ENCODE peak calls at places on chromosome 10, in seven cellular contexts. One of them, this sample, is unnamed.

GRCh38 chr10:75971402-75972211 is 540.2 kb downstream of the LRMDA start:
- DNase-seq in T-cell: no peak
- DNase-seq in astrocyte of the spinal cord: peak; percentile 88
- DNase-seq in D341Med: no peak
- DNase-seq in cardiac fibroblast: peak; percentile 46
- DNase-seq in HTR-8/SVneo: no peak
- DNase-seq in stimulated activated naive B cell treated with anti-CD40 and anti-IgM and Interleukin-4, amounts not matched to agents 10 μg/mL and 1 μg/mL and 100 μg/mL, for 72 hours: no peak
- DNase-seq in this sample: no peak

GRCh38 chr10:87500646-87501048 is 4.0 kb upstream of the MINPP1 start:
- DNase-seq in HTR-8/SVneo: no peak
- DNase-seq in stimulated activated naive B cell treated with anti-CD40 and anti-IgM and Interleukin-4, amounts not matched to agents 10 μg/mL and 1 μg/mL and 100 μg/mL, for 72 hours: no peak
- DNase-seq in T-cell: no peak
- DNase-seq in D341Med: no peak
- DNase-seq in astrocyte of the spinal cord: no peak
- DNase-seq in cardiac fibroblast: peak; percentile 42
- DNase-seq in this sample: no peak

GRCh38 chr10:24952146-24952700 is at the start of gene PRTFDC1:
- DNase-seq in HTR-8/SVneo: no peak
- DNase-seq in T-cell: peak; percentile 30
- DNase-seq in cardiac fibroblast: peak; percentile 50
- DNase-seq in D341Med: no peak
- DNase-seq in stimulated activated naive B cell treated with anti-CD40 and anti-IgM and Interleukin-4, amounts not matched to agents 10 μg/mL and 1 μg/mL and 100 μg/mL, for 72 hours: no peak
- DNase-seq in astrocyte of the spinal cord: no peak
- DNase-seq in this sample: no peak

GRCh38 chr10:31754803-31755624 is 173.6 kb downstream of the ARHGAP12 start:
- DNase-seq in D341Med: no peak
- DNase-seq in T-cell: no peak
- DNase-seq in stimulated activated naive B cell treated with anti-CD40 and anti-IgM and Interleukin-4, amounts not matched to agents 10 μg/mL and 1 μg/mL and 100 μg/mL, for 72 hours: no peak
- DNase-seq in cardiac fibroblast: no peak
- DNase-seq in HTR-8/SVneo: peak; percentile 27
- DNase-seq in astrocyte of the spinal cord: peak; percentile 61
- DNase-seq in this sample: no peak

GRCh38 chr10:119996944-119997343 is 104.4 kb downstream of the SEC23IP start:
- DNase-seq in astrocyte of the spinal cord: no peak
- DNase-seq in D341Med: no peak
- DNase-seq in stimulated activated naive B cell treated with anti-CD40 and anti-IgM and Interleukin-4, amounts not matched to agents 10 μg/mL and 1 μg/mL and 100 μg/mL, for 72 hours: no peak
- DNase-seq in cardiac fibroblast: no peak
- DNase-seq in HTR-8/SVneo: no peak
- DNase-seq in T-cell: no peak
- DNase-seq in this sample: no peak

GRCh38 chr10:125550362-125550761 is 132.6 kb downstream of the TEX36 start:
- DNase-seq in astrocyte of the spinal cord: no peak
- DNase-seq in T-cell: no peak
- DNase-seq in cardiac fibroblast: no peak
- DNase-seq in stimulated activated naive B cell treated with anti-CD40 and anti-IgM and Interleukin-4, amounts not matched to agents 10 μg/mL and 1 μg/mL and 100 μg/mL, for 72 hours: no peak
- DNase-seq in HTR-8/SVneo: no peak
- DNase-seq in D341Med: no peak
- DNase-seq in this sample: no peak

GRCh38 chr10:119655566-119656001 is 4.4 kb downstream of the BAG3 start:
- DNase-seq in HTR-8/SVneo: peak; percentile 25
- DNase-seq in cardiac fibroblast: peak; percentile 85
- DNase-seq in T-cell: peak; percentile 44
- DNase-seq in D341Med: no peak
- DNase-seq in astrocyte of the spinal cord: peak; percentile 86
- DNase-seq in stimulated activated naive B cell treated with anti-CD40 and anti-IgM and Interleukin-4, amounts not matched to agents 10 μg/mL and 1 μg/mL and 100 μg/mL, for 72 hours: no peak
- DNase-seq in this sample: no peak

GRCh38 chr10:43679509-43679908 is 30.8 kb upstream of the ZNF32 start:
- DNase-seq in HTR-8/SVneo: no peak
- DNase-seq in D341Med: no peak
- DNase-seq in stimulated activated naive B cell treated with anti-CD40 and anti-IgM and Interleukin-4, amounts not matched to agents 10 μg/mL and 1 μg/mL and 100 μg/mL, for 72 hours: no peak
- DNase-seq in T-cell: no peak
- DNase-seq in cardiac fibroblast: peak; percentile 55
- DNase-seq in astrocyte of the spinal cord: no peak
- DNase-seq in this sample: no peak

GRCh38 chr10:79312601-79313187 is 34.6 kb upstream of the PPIF start:
- DNase-seq in stimulated activated naive B cell treated with anti-CD40 and anti-IgM and Interleukin-4, amounts not matched to agents 10 μg/mL and 1 μg/mL and 100 μg/mL, for 72 hours: no peak
- DNase-seq in D341Med: no peak
- DNase-seq in astrocyte of the spinal cord: no peak
- DNase-seq in cardiac fibroblast: no peak
- DNase-seq in HTR-8/SVneo: no peak
- DNase-seq in T-cell: no peak
- DNase-seq in this sample: no peak

GRCh38 chr10:110549211-110549610 is 18.3 kb upstream of the SMC3 start:
- DNase-seq in astrocyte of the spinal cord: no peak
- DNase-seq in cardiac fibroblast: no peak
- DNase-seq in HTR-8/SVneo: no peak
- DNase-seq in D341Med: no peak
- DNase-seq in T-cell: no peak
- DNase-seq in stimulated activated naive B cell treated with anti-CD40 and anti-IgM and Interleukin-4, amounts not matched to agents 10 μg/mL and 1 μg/mL and 100 μg/mL, for 72 hours: no peak
- DNase-seq in this sample: no peak

GRCh38 chr10:74593470-74593869 is 232.9 kb upstream of the KAT6B start:
- DNase-seq in stimulated activated naive B cell treated with anti-CD40 and anti-IgM and Interleukin-4, amounts not matched to agents 10 μg/mL and 1 μg/mL and 100 μg/mL, for 72 hours: no peak
- DNase-seq in astrocyte of the spinal cord: peak; percentile 63
- DNase-seq in D341Med: no peak
- DNase-seq in T-cell: no peak
- DNase-seq in HTR-8/SVneo: no peak
- DNase-seq in cardiac fibroblast: peak; percentile 65
- DNase-seq in this sample: no peak

GRCh38 chr10:31602541-31603244 is 283.7 kb downstream of the ZEB1 start:
- DNase-seq in T-cell: no peak
- DNase-seq in stimulated activated naive B cell treated with anti-CD40 and anti-IgM and Interleukin-4, amounts not matched to agents 10 μg/mL and 1 μg/mL and 100 μg/mL, for 72 hours: no peak
- DNase-seq in D341Med: peak; percentile 76
- DNase-seq in astrocyte of the spinal cord: peak; percentile 74
- DNase-seq in cardiac fibroblast: peak; percentile 81
- DNase-seq in HTR-8/SVneo: peak; percentile 26
- DNase-seq in this sample: no peak

GRCh38 chr10:75238182-75239180 is 2.7 kb upstream of the COMTD1 start:
- DNase-seq in cardiac fibroblast: no peak
- DNase-seq in stimulated activated naive B cell treated with anti-CD40 and anti-IgM and Interleukin-4, amounts not matched to agents 10 μg/mL and 1 μg/mL and 100 μg/mL, for 72 hours: no peak
- DNase-seq in D341Med: no peak
- DNase-seq in HTR-8/SVneo: no peak
- DNase-seq in T-cell: no peak
- DNase-seq in astrocyte of the spinal cord: no peak
- DNase-seq in this sample: no peak

GRCh38 chr10:114061794-114062193 is 18.1 kb downstream of the ADRB1 start:
- DNase-seq in astrocyte of the spinal cord: no peak
- DNase-seq in T-cell: no peak
- DNase-seq in cardiac fibroblast: no peak
- DNase-seq in HTR-8/SVneo: no peak
- DNase-seq in D341Med: no peak
- DNase-seq in stimulated activated naive B cell treated with anti-CD40 and anti-IgM and Interleukin-4, amounts not matched to agents 10 μg/mL and 1 μg/mL and 100 μg/mL, for 72 hours: no peak
- DNase-seq in this sample: no peak

GRCh38 chr10:22002531-22003110 is 909 bp downstream of the DNAJC1 start:
- DNase-seq in cardiac fibroblast: peak; percentile 67
- DNase-seq in D341Med: no peak
- DNase-seq in HTR-8/SVneo: peak; percentile 15
- DNase-seq in astrocyte of the spinal cord: peak; percentile 65
- DNase-seq in stimulated activated naive B cell treated with anti-CD40 and anti-IgM and Interleukin-4, amounts not matched to agents 10 μg/mL and 1 μg/mL and 100 μg/mL, for 72 hours: no peak
- DNase-seq in T-cell: peak; percentile 35
- DNase-seq in this sample: no peak

GRCh38 chr10:34643620-34644019 is 171.5 kb downstream of the PARD3 start:
- DNase-seq in T-cell: no peak
- DNase-seq in astrocyte of the spinal cord: no peak
- DNase-seq in HTR-8/SVneo: no peak
- DNase-seq in stimulated activated naive B cell treated with anti-CD40 and anti-IgM and Interleukin-4, amounts not matched to agents 10 μg/mL and 1 μg/mL and 100 μg/mL, for 72 hours: no peak
- DNase-seq in D341Med: no peak
- DNase-seq in cardiac fibroblast: no peak
- DNase-seq in this sample: no peak

GRCh38 chr10:74891048-74891447 is 64.6 kb downstream of the KAT6B start:
- DNase-seq in D341Med: no peak
- DNase-seq in HTR-8/SVneo: no peak
- DNase-seq in cardiac fibroblast: no peak
- DNase-seq in stimulated activated naive B cell treated with anti-CD40 and anti-IgM and Interleukin-4, amounts not matched to agents 10 μg/mL and 1 μg/mL and 100 μg/mL, for 72 hours: no peak
- DNase-seq in T-cell: no peak
- DNase-seq in astrocyte of the spinal cord: no peak
- DNase-seq in this sample: no peak

GRCh38 chr10:61839911-61840310 is 61.6 kb upstream of the ARID5B start:
- DNase-seq in astrocyte of the spinal cord: no peak
- DNase-seq in D341Med: no peak
- DNase-seq in cardiac fibroblast: no peak
- DNase-seq in HTR-8/SVneo: no peak
- DNase-seq in T-cell: no peak
- DNase-seq in stimulated activated naive B cell treated with anti-CD40 and anti-IgM and Interleukin-4, amounts not matched to agents 10 μg/mL and 1 μg/mL and 100 μg/mL, for 72 hours: no peak
- DNase-seq in this sample: no peak

GRCh38 chr10:50470798-50471582 is 152.8 kb downstream of the SGMS1 start:
- DNase-seq in T-cell: no peak
- DNase-seq in D341Med: no peak
- DNase-seq in cardiac fibroblast: peak; percentile 4
- DNase-seq in HTR-8/SVneo: no peak
- DNase-seq in stimulated activated naive B cell treated with anti-CD40 and anti-IgM and Interleukin-4, amounts not matched to agents 10 μg/mL and 1 μg/mL and 100 μg/mL, for 72 hours: no peak
- DNase-seq in astrocyte of the spinal cord: peak; percentile 62
- DNase-seq in this sample: no peak

GRCh38 chr10:60390224-60390626 is 550 bp upstream of the ANK3 start:
- DNase-seq in astrocyte of the spinal cord: no peak
- DNase-seq in stimulated activated naive B cell treated with anti-CD40 and anti-IgM and Interleukin-4, amounts not matched to agents 10 μg/mL and 1 μg/mL and 100 μg/mL, for 72 hours: no peak
- DNase-seq in D341Med: no peak
- DNase-seq in T-cell: no peak
- DNase-seq in cardiac fibroblast: peak; percentile 8
- DNase-seq in HTR-8/SVneo: no peak
- DNase-seq in this sample: no peak

GRCh38 chr10:51867956-51868355 is 168.6 kb upstream of the CSTF2T start:
- DNase-seq in D341Med: no peak
- DNase-seq in HTR-8/SVneo: no peak
- DNase-seq in astrocyte of the spinal cord: peak; percentile 87
- DNase-seq in T-cell: no peak
- DNase-seq in cardiac fibroblast: peak; percentile 79
- DNase-seq in stimulated activated naive B cell treated with anti-CD40 and anti-IgM and Interleukin-4, amounts not matched to agents 10 μg/mL and 1 μg/mL and 100 μg/mL, for 72 hours: no peak
- DNase-seq in this sample: no peak

GRCh38 chr10:120891367-120891766 is 40.2 kb downstream of the WDR11 start:
- DNase-seq in astrocyte of the spinal cord: peak; percentile 28
- DNase-seq in cardiac fibroblast: peak; percentile 12
- DNase-seq in HTR-8/SVneo: no peak
- DNase-seq in T-cell: no peak
- DNase-seq in stimulated activated naive B cell treated with anti-CD40 and anti-IgM and Interleukin-4, amounts not matched to agents 10 μg/mL and 1 μg/mL and 100 μg/mL, for 72 hours: no peak
- DNase-seq in D341Med: no peak
- DNase-seq in this sample: no peak

GRCh38 chr10:85317827-85318226 is 989.4 kb downstream of the CCSER2 start:
- DNase-seq in T-cell: no peak
- DNase-seq in cardiac fibroblast: no peak
- DNase-seq in HTR-8/SVneo: no peak
- DNase-seq in D341Med: no peak
- DNase-seq in astrocyte of the spinal cord: no peak
- DNase-seq in stimulated activated naive B cell treated with anti-CD40 and anti-IgM and Interleukin-4, amounts not matched to agents 10 μg/mL and 1 μg/mL and 100 μg/mL, for 72 hours: no peak
- DNase-seq in this sample: no peak

GRCh38 chr10:31765546-31765945 is 163.1 kb downstream of the ARHGAP12 start:
- DNase-seq in cardiac fibroblast: no peak
- DNase-seq in astrocyte of the spinal cord: no peak
- DNase-seq in stimulated activated naive B cell treated with anti-CD40 and anti-IgM and Interleukin-4, amounts not matched to agents 10 μg/mL and 1 μg/mL and 100 μg/mL, for 72 hours: no peak
- DNase-seq in HTR-8/SVneo: no peak
- DNase-seq in T-cell: no peak
- DNase-seq in D341Med: no peak
- DNase-seq in this sample: no peak

GRCh38 chr10:100760726-100761125 is 15.3 kb downstream of the PAX2 start:
- DNase-seq in HTR-8/SVneo: no peak
- DNase-seq in D341Med: no peak
- DNase-seq in astrocyte of the spinal cord: no peak
- DNase-seq in stimulated activated naive B cell treated with anti-CD40 and anti-IgM and Interleukin-4, amounts not matched to agents 10 μg/mL and 1 μg/mL and 100 μg/mL, for 72 hours: no peak
- DNase-seq in T-cell: no peak
- DNase-seq in cardiac fibroblast: no peak
- DNase-seq in this sample: no peak

GRCh38 chr10:58282615-58283014 is 13.7 kb downstream of the CISD1 start:
- DNase-seq in stimulated activated naive B cell treated with anti-CD40 and anti-IgM and Interleukin-4, amounts not matched to agents 10 μg/mL and 1 μg/mL and 100 μg/mL, for 72 hours: no peak
- DNase-seq in HTR-8/SVneo: no peak
- DNase-seq in D341Med: no peak
- DNase-seq in cardiac fibroblast: peak; percentile 56
- DNase-seq in T-cell: no peak
- DNase-seq in astrocyte of the spinal cord: peak; percentile 32
- DNase-seq in this sample: peak; percentile 61

GRCh38 chr10:3624367-3624766 is 160.6 kb downstream of the KLF6 start:
- DNase-seq in D341Med: no peak
- DNase-seq in cardiac fibroblast: peak; percentile 60
- DNase-seq in T-cell: no peak
- DNase-seq in astrocyte of the spinal cord: peak; percentile 60
- DNase-seq in HTR-8/SVneo: peak; percentile 13
- DNase-seq in stimulated activated naive B cell treated with anti-CD40 and anti-IgM and Interleukin-4, amounts not matched to agents 10 μg/mL and 1 μg/mL and 100 μg/mL, for 72 hours: no peak
- DNase-seq in this sample: no peak

GRCh38 chr10:114839901-114840300 is 18.3 kb downstream of the FHIP2A start:
- DNase-seq in stimulated activated naive B cell treated with anti-CD40 and anti-IgM and Interleukin-4, amounts not matched to agents 10 μg/mL and 1 μg/mL and 100 μg/mL, for 72 hours: no peak
- DNase-seq in D341Med: no peak
- DNase-seq in astrocyte of the spinal cord: no peak
- DNase-seq in cardiac fibroblast: no peak
- DNase-seq in T-cell: no peak
- DNase-seq in HTR-8/SVneo: no peak
- DNase-seq in this sample: no peak

GRCh38 chr10:34743804-34744203 is 71.3 kb downstream of the PARD3 start:
- DNase-seq in astrocyte of the spinal cord: peak; percentile 38
- DNase-seq in cardiac fibroblast: peak; percentile 21
- DNase-seq in T-cell: no peak
- DNase-seq in stimulated activated naive B cell treated with anti-CD40 and anti-IgM and Interleukin-4, amounts not matched to agents 10 μg/mL and 1 μg/mL and 100 μg/mL, for 72 hours: no peak
- DNase-seq in HTR-8/SVneo: no peak
- DNase-seq in D341Med: no peak
- DNase-seq in this sample: no peak

GRCh38 chr10:103291588-103291987 is 14.7 kb downstream of the INA start:
- DNase-seq in D341Med: no peak
- DNase-seq in T-cell: no peak
- DNase-seq in cardiac fibroblast: no peak
- DNase-seq in stimulated activated naive B cell treated with anti-CD40 and anti-IgM and Interleukin-4, amounts not matched to agents 10 μg/mL and 1 μg/mL and 100 μg/mL, for 72 hours: no peak
- DNase-seq in astrocyte of the spinal cord: no peak
- DNase-seq in HTR-8/SVneo: no peak
- DNase-seq in this sample: no peak

GRCh38 chr10:132876131-132876860 is 66.1 kb downstream of the CFAP46 start:
- DNase-seq in astrocyte of the spinal cord: no peak
- DNase-seq in D341Med: peak; percentile 5
- DNase-seq in stimulated activated naive B cell treated with anti-CD40 and anti-IgM and Interleukin-4, amounts not matched to agents 10 μg/mL and 1 μg/mL and 100 μg/mL, for 72 hours: no peak
- DNase-seq in T-cell: no peak
- DNase-seq in HTR-8/SVneo: no peak
- DNase-seq in cardiac fibroblast: no peak
- DNase-seq in this sample: no peak

GRCh38 chr10:101397140-101397539 is 43.2 kb downstream of the BTRC start:
- DNase-seq in D341Med: no peak
- DNase-seq in cardiac fibroblast: peak; percentile 93
- DNase-seq in T-cell: peak; percentile 42
- DNase-seq in stimulated activated naive B cell treated with anti-CD40 and anti-IgM and Interleukin-4, amounts not matched to agents 10 μg/mL and 1 μg/mL and 100 μg/mL, for 72 hours: no peak
- DNase-seq in astrocyte of the spinal cord: peak; percentile 63
- DNase-seq in HTR-8/SVneo: no peak
- DNase-seq in this sample: no peak

GRCh38 chr10:24465124-24465874 is 256.4 kb downstream of the KIAA1217 start:
- DNase-seq in HTR-8/SVneo: no peak
- DNase-seq in stimulated activated naive B cell treated with anti-CD40 and anti-IgM and Interleukin-4, amounts not matched to agents 10 μg/mL and 1 μg/mL and 100 μg/mL, for 72 hours: no peak
- DNase-seq in astrocyte of the spinal cord: peak; percentile 96
- DNase-seq in T-cell: no peak
- DNase-seq in cardiac fibroblast: peak; percentile 81
- DNase-seq in D341Med: no peak
- DNase-seq in this sample: no peak

GRCh38 chr10:15780353-15781135 is 60.8 kb upstream of the ITGA8 start:
- DNase-seq in astrocyte of the spinal cord: no peak
- DNase-seq in cardiac fibroblast: peak; percentile 48
- DNase-seq in T-cell: no peak
- DNase-seq in stimulated activated naive B cell treated with anti-CD40 and anti-IgM and Interleukin-4, amounts not matched to agents 10 μg/mL and 1 μg/mL and 100 μg/mL, for 72 hours: no peak
- DNase-seq in HTR-8/SVneo: no peak
- DNase-seq in D341Med: no peak
- DNase-seq in this sample: no peak

GRCh38 chr10:97234403-97234802 is 48.6 kb upstream of the SLIT1 start:
- DNase-seq in stimulated activated naive B cell treated with anti-CD40 and anti-IgM and Interleukin-4, amounts not matched to agents 10 μg/mL and 1 μg/mL and 100 μg/mL, for 72 hours: no peak
- DNase-seq in D341Med: peak; percentile 36
- DNase-seq in cardiac fibroblast: peak; percentile 72
- DNase-seq in astrocyte of the spinal cord: peak; percentile 57
- DNase-seq in HTR-8/SVneo: peak; percentile 43
- DNase-seq in T-cell: no peak
- DNase-seq in this sample: no peak

GRCh38 chr10:116183733-116184447 is 89.1 kb downstream of the GFRA1 start:
- DNase-seq in T-cell: no peak
- DNase-seq in stimulated activated naive B cell treated with anti-CD40 and anti-IgM and Interleukin-4, amounts not matched to agents 10 μg/mL and 1 μg/mL and 100 μg/mL, for 72 hours: no peak
- DNase-seq in D341Med: no peak
- DNase-seq in HTR-8/SVneo: peak; percentile 51
- DNase-seq in cardiac fibroblast: no peak
- DNase-seq in astrocyte of the spinal cord: peak; percentile 28
- DNase-seq in this sample: no peak

GRCh38 chr10:46282460-46283216 is 4.2 kb upstream of the ANTXRL start:
- DNase-seq in D341Med: peak; percentile 72
- DNase-seq in astrocyte of the spinal cord: peak; percentile 61
- DNase-seq in T-cell: peak; percentile 67
- DNase-seq in stimulated activated naive B cell treated with anti-CD40 and anti-IgM and Interleukin-4, amounts not matched to agents 10 μg/mL and 1 μg/mL and 100 μg/mL, for 72 hours: peak; percentile 28
- DNase-seq in HTR-8/SVneo: peak; percentile 44
- DNase-seq in cardiac fibroblast: peak; percentile 82
- DNase-seq in this sample: no peak

GRCh38 chr10:13977861-13978843 is 352.6 kb downstream of the FRMD4A start:
- DNase-seq in D341Med: no peak
- DNase-seq in astrocyte of the spinal cord: peak; percentile 87
- DNase-seq in HTR-8/SVneo: no peak
- DNase-seq in cardiac fibroblast: peak; percentile 85
- DNase-seq in T-cell: no peak
- DNase-seq in stimulated activated naive B cell treated with anti-CD40 and anti-IgM and Interleukin-4, amounts not matched to agents 10 μg/mL and 1 μg/mL and 100 μg/mL, for 72 hours: no peak
- DNase-seq in this sample: no peak

This sample was measured in GM12864.